ENCODE peak calls at places on chromosomes 4 and X, in eight cellular contexts. W is MG63; A is stimulated activated CD4-positive, alpha-beta T cell treated with anti-CD3 and anti-CD28 coated beads, Interleukin-4, amount 100 ng/mL, for 1 hour; D is choroid plexus epithelial cell; C is coronary artery; U is nucleus accumbens; I is HEK293T; H is astrocyte. V is an unnamed sample.

GRCh38 chr4:164716901-164717300 is 37.0 kb upstream of the SMIM31 start:
- DNase-seq in D (no peak), W (no peak), A (no peak), U (no peak), I (peak), H (no peak), C (no peak), V (no peak)

GRCh38 chr4:157992038-157992706 is 180.7 kb downstream of the GASK1B start:
- DNase-seq in A (no peak), D (peak), H (peak), U (no peak), I (peak), C (no peak), W (no peak), V (peak)

GRCh38 chr4:53531695-53532224 is 59.5 kb downstream of the LNX1 start:
- DNase-seq in D (no peak), H (no peak), A (no peak), U (no peak), I (no peak), C (no peak), W (no peak), V (peak)

GRCh38 chrX:4762196-4762595 is 1048.7 kb upstream of the PRKX start:
- DNase-seq in U (no peak), C (no peak), A (no peak), I (no peak), H (no peak), D (no peak), W (no peak), V (no peak)

GRCh38 chr4:76802546-76803021 is 95.4 kb downstream of the SOWAHB start:
- DNase-seq in U (no peak), C (no peak), D (peak), I (no peak), H (peak), W (no peak), A (no peak), V (peak)

GRCh38 chrX:19864736-19865135 is 22.7 kb downstream of the SH3KBP1 start:
- DNase-seq in W (no peak), I (no peak), U (no peak), A (no peak), H (no peak), C (no peak), D (no peak), V (no peak)

GRCh38 chrX:13013353-13014110 is 30.9 kb downstream of the FAM9C start:
- DNase-seq in A (no peak), H (no peak), D (peak), C (no peak), W (no peak), I (no peak), U (no peak), V (no peak)

GRCh38 chr4:83386931-83387897 is 52.6 kb upstream of the HPSE start:
- DNase-seq in H (no peak), U (no peak), C (no peak), D (no peak), W (no peak), A (no peak), I (no peak), V (no peak)

GRCh38 chrX:107102980-107103379 is 15.6 kb downstream of the RBM41 start:
- DNase-seq in A (no peak), C (no peak), I (no peak), W (no peak), U (no peak), H (no peak), D (peak), V (peak)

GRCh38 chr4:175824110-175824509 is 12.0 kb upstream of the GPM6A start:
- DNase-seq in H (no peak), W (no peak), C (no peak), A (no peak), D (no peak), U (no peak), I (no peak), V (no peak)

GRCh38 chr4:61555789-61556188 is 355.7 kb downstream of the ADGRL3 start:
- DNase-seq in C (no peak), A (no peak), W (no peak), D (peak), I (no peak), H (peak), U (no peak), V (peak)

GRCh38 chrX:906586-906985 is 276.0 kb downstream of the SHOX start:
- DNase-seq in C (no peak), A (no peak), I (no peak), D (no peak), H (no peak), U (no peak), W (no peak), V (no peak)

GRCh38 chr4:187475901-187476300 is 519.7 kb upstream of the ZFP42 start:
- DNase-seq in D (no peak), H (no peak), I (no peak), C (no peak), U (no peak), A (no peak), W (no peak), V (no peak)

GRCh38 chrX:18833071-18833731 is 125.8 kb downstream of the PPEF1 start:
- DNase-seq in D (peak), C (peak), A (no peak), U (no peak), I (no peak), W (peak), H (peak), V (peak)

GRCh38 chr4:118772149-118773081 is 63.5 kb downstream of the SEC24D start:
- DNase-seq in W (no peak), U (no peak), I (peak), A (no peak), H (peak), D (peak), C (no peak), V (peak)

GRCh38 chr4:169899295-169899694 is 126.9 kb downstream of the MFAP3L start:
- DNase-seq in H (peak), U (no peak), W (no peak), A (no peak), D (peak), I (no peak), C (no peak), V (no peak)

GRCh38 chr4:167183036-167183435 is 51.3 kb downstream of the SPOCK3 start:
- DNase-seq in I (no peak), C (no peak), D (no peak), W (no peak), U (no peak), A (no peak), H (no peak), V (no peak)

GRCh38 chr4:86967061-86967460 is 32.2 kb downstream of the AFF1 start:
- DNase-seq in H (no peak), W (no peak), C (no peak), D (no peak), U (no peak), I (no peak), A (no peak), V (no peak)

GRCh38 chr4:156991161-156991560 is 19.6 kb upstream of the PDGFC start:
- DNase-seq in W (no peak), D (no peak), A (no peak), I (no peak), H (no peak), C (no peak), U (no peak), V (no peak)

GRCh38 chrX:15072259-15072658 is 197.6 kb downstream of the ASB9 start:
- DNase-seq in A (no peak), I (no peak), U (no peak), C (no peak), W (no peak), H (no peak), D (no peak), V (no peak)

GRCh38 chrX:110167952-110168451 is 149.9 kb downstream of the AMMECR1 start:
- DNase-seq in C (no peak), H (peak), W (no peak), U (no peak), I (peak), D (peak), A (peak), V (no peak)

GRCh38 chr4:8191136-8191747 is 7.8 kb upstream of the SH3TC1 start:
- DNase-seq in U (no peak), D (peak), H (peak), A (no peak), I (no peak), C (peak), W (peak), V (peak)

GRCh38 chrX:48966796-48967579 is 4.7 kb downstream of the KCND1 start:
- DNase-seq in D (peak), U (no peak), C (no peak), W (peak), I (no peak), H (peak), A (no peak), V (peak)

GRCh38 chr4:164095313-164096110 is 601.0 kb downstream of the TMA16 start:
- DNase-seq in C (no peak), W (no peak), H (peak), A (no peak), I (no peak), U (no peak), D (no peak), V (no peak)

GRCh38 chrX:151825927-151826471 is 86.7 kb upstream of the MAGEA4 start:
- DNase-seq in H (peak), D (peak), U (no peak), C (no peak), I (no peak), W (peak), A (no peak), V (peak)

GRCh38 chr4:88275949-88276515 is 8.3 kb downstream of the PPM1K start:
- DNase-seq in C (no peak), U (no peak), H (peak), A (no peak), I (no peak), W (no peak), D (peak), V (no peak)

GRCh38 chr4:174592985-174593335 is 70.7 kb upstream of the HPGD start:
- DNase-seq in H (peak), D (peak), A (no peak), W (peak), I (no peak), U (no peak), C (no peak), V (peak)

GRCh38 chr4:169030575-169030982 is 20.5 kb upstream of the CBR4 start:
- DNase-seq in U (no peak), C (no peak), W (no peak), A (no peak), I (no peak), D (peak), H (peak), V (peak)

GRCh38 chr4:108917255-108917654 is 154.4 kb upstream of the ETNPPL start:
- DNase-seq in U (no peak), I (no peak), C (no peak), A (no peak), W (no peak), D (no peak), H (no peak), V (no peak)